ENCODE peak calls at places on chromosomes 4 and X, in nine cellular contexts. E is natural killer cell; S is stimulated activated effector memory CD8-positive, alpha-beta T cell treated with anti-CD3 and anti-CD28 coated beads, Interleukin-12 subunit alpha, Interleukin-12 subunit beta, amount 100 ng/mL, for 72 hours; D is right lobe of liver; K is HepG2; G is left colon; H is central memory CD8-positive, alpha-beta T cell; I is Right ventricle myocardium superior; A is left lung. Z is an unnamed sample.
A peak's percentile ranks its signal among the peaks of the same experiment; 100 is the strongest.

GRCh38 chr4:76074468-76074867 is at the start of gene ART3:
- ATAC-seq in E (no peak), K (no peak), A (no peak), I (peak; percentile 91), S (no peak), G (no peak), H (no peak), D (no peak), Z (no peak)

GRCh38 chr4:17787315-17787714 is 5.9 kb upstream of the FAM184B start:
- ATAC-seq in E (no peak), A (no peak), D (no peak), G (no peak), K (no peak), I (no peak), H (no peak), S (no peak), Z (no peak)

GRCh38 chr4:129394635-129395034 is 298.7 kb downstream of the C4orf33 start:
- ATAC-seq in A (no peak), G (no peak), I (no peak), H (no peak), D (no peak), K (no peak), S (no peak), E (no peak), Z (no peak)

GRCh38 chr4:57329279-57329678 is 219.1 kb upstream of the IGFBP7 start:
- ATAC-seq in G (no peak), E (no peak), I (peak; percentile 82), K (no peak), H (no peak), D (no peak), S (no peak), A (no peak), Z (no peak)

GRCh38 chr4:151781026-151781425 is 20.2 kb upstream of the GATB start:
- ATAC-seq in K (no peak), D (no peak), E (peak; percentile 12), A (no peak), S (no peak), H (no peak), G (no peak), I (peak; percentile 93), Z (no peak)

GRCh38 chr4:100935090-100935489 is 412.2 kb downstream of the PPP3CA start:
- ATAC-seq in H (no peak), S (peak; percentile 40), K (no peak), D (peak; percentile 77), E (no peak), I (no peak), G (peak; percentile 53), A (no peak), Z (peak; percentile 52)

GRCh38 chr4:25448379-25449109 is 71.5 kb downstream of the ANAPC4 start:
- ATAC-seq in A (peak; percentile 26), K (no peak), I (no peak), G (no peak), S (peak; percentile 39), E (no peak), H (no peak), D (no peak), Z (no peak)

GRCh38 chr4:127856485-127857447 is 23.9 kb upstream of the PLK4 start:
- ATAC-seq in D (no peak), I (no peak), S (no peak), E (no peak), A (peak; percentile 73), H (no peak), K (peak; percentile 33), G (no peak), Z (peak; percentile 96)

GRCh38 chr4:98642991-98643426 is 15.4 kb downstream of the TSPAN5 start:
- ATAC-seq in A (peak; percentile 95), E (no peak), H (no peak), I (no peak), K (peak; percentile 77), S (peak; percentile 95), G (peak; percentile 96), D (peak; percentile 99), Z (peak; percentile 98)

GRCh38 chrX:14228611-14229010 is 198.9 kb upstream of the GEMIN8 start:
- ATAC-seq in K (no peak), S (no peak), A (no peak), G (no peak), E (no peak), H (no peak), D (no peak), I (no peak), Z (no peak)

GRCh38 chrX:40169193-40170086 is 71.7 kb upstream of the BCOR start:
- ATAC-seq in H (peak; percentile 73), D (peak; percentile 8), G (peak; percentile 31), E (peak; percentile 82), I (no peak), K (peak; percentile 59), S (peak; percentile 79), A (peak; percentile 16), Z (peak; percentile 60)

GRCh38 chr4:42347076-42347475 is 50.2 kb upstream of the SHISA3 start:
- ATAC-seq in H (no peak), E (no peak), G (no peak), S (peak; percentile 11), D (no peak), A (no peak), K (no peak), I (peak; percentile 44), Z (no peak)

GRCh38 chr4:185142563-185142910 is 529 bp upstream of the SLC25A4 start:
- ATAC-seq in H (peak; percentile 27), I (peak; percentile 26), D (peak; percentile 53), A (peak; percentile 39), G (peak; percentile 63), E (peak; percentile 10), S (peak; percentile 23), K (no peak), Z (no peak)

GRCh38 chr4:120923201-120923522 is 636 bp upstream of the PRDM5 start:
- ATAC-seq in D (no peak), A (no peak), E (no peak), G (no peak), I (no peak), S (no peak), K (no peak), H (no peak), Z (no peak)

GRCh38 chr4:83389037-83389755 is 54.5 kb upstream of the HPSE start:
- ATAC-seq in G (no peak), E (no peak), D (no peak), H (no peak), A (no peak), S (no peak), I (peak; percentile 80), K (no peak), Z (no peak)

GRCh38 chrX:101164766-101165590 is 54.6 kb upstream of the DRP2 start:
- ATAC-seq in H (no peak), A (no peak), E (no peak), K (no peak), I (no peak), G (no peak), D (no peak), S (no peak), Z (no peak)

GRCh38 chr4:164358400-164358799 is 395.5 kb upstream of the SMIM31 start:
- ATAC-seq in A (no peak), K (no peak), I (no peak), G (no peak), E (no peak), S (no peak), H (no peak), D (no peak), Z (no peak)

GRCh38 chr4:151670843-151671242 is 90.0 kb downstream of the GATB start:
- ATAC-seq in A (no peak), K (no peak), S (no peak), E (no peak), D (no peak), G (no peak), H (no peak), I (no peak), Z (no peak)

GRCh38 chrX:74546984-74547383 is 67.4 kb downstream of the RLIM start:
- ATAC-seq in K (no peak), G (no peak), I (no peak), A (no peak), D (no peak), E (no peak), S (no peak), H (no peak), Z (no peak)

GRCh38 chr4:181319629-181320028 is 923.6 kb upstream of the TENM3 start:
- ATAC-seq in H (no peak), K (no peak), E (no peak), I (peak; percentile 77), S (no peak), G (no peak), D (no peak), A (no peak), Z (no peak)

GRCh38 chr4:146243141-146243882 is 29.0 kb downstream of the REELD1 start:
- ATAC-seq in H (peak; percentile 49), E (peak; percentile 48), K (peak; percentile 49), G (no peak), I (no peak), D (peak; percentile 23), A (no peak), S (peak; percentile 84), Z (no peak)

GRCh38 chr4:17544831-17545234 is 29.9 kb downstream of the CLRN2 start:
- ATAC-seq in K (peak; percentile 23), E (no peak), G (peak; percentile 65), H (no peak), A (no peak), I (no peak), D (peak; percentile 22), S (no peak), Z (no peak)

GRCh38 chr4:55920571-55920970 is 28.2 kb upstream of the CEP135 start:
- ATAC-seq in S (no peak), H (no peak), A (peak; percentile 65), I (peak; percentile 53), E (no peak), K (no peak), G (no peak), D (peak; percentile 37), Z (no peak)

GRCh38 chr4:185304944-185305690 is 90.6 kb downstream of the LRP2BP start:
- ATAC-seq in A (peak; percentile 56), K (peak; percentile 75), S (peak; percentile 65), E (no peak), I (peak; percentile 51), D (peak; percentile 23), H (no peak), G (peak; percentile 10), Z (no peak)

GRCh38 chr4:36039031-36039430 is 205.3 kb downstream of the ARAP2 start:
- ATAC-seq in D (no peak), E (no peak), G (peak; percentile 55), S (no peak), I (no peak), A (no peak), H (no peak), K (no peak), Z (no peak)

GRCh38 chr4:183249854-183250253 is 70.2 kb downstream of the CLDN22 start:
- ATAC-seq in K (peak; percentile 64), G (peak; percentile 69), E (no peak), I (peak; percentile 71), D (peak; percentile 83), A (peak; percentile 80), H (no peak), S (peak; percentile 51), Z (peak; percentile 61)

GRCh38 chr4:113300384-113301011 is 251.0 kb downstream of the ANK2 start:
- ATAC-seq in K (no peak), E (no peak), S (peak; percentile 94), I (peak; percentile 95), A (peak; percentile 97), D (no peak), G (no peak), H (no peak), Z (peak; percentile 83)

GRCh38 chr4:102172341-102172740 is 172.9 kb downstream of the SLC39A8 start:
- ATAC-seq in E (no peak), D (no peak), G (no peak), I (no peak), A (no peak), K (no peak), S (no peak), H (no peak), Z (no peak)

GRCh38 chrX:69133561-69134542 is 31.4 kb downstream of the PJA1 start:
- ATAC-seq in G (peak; percentile 56), K (peak; percentile 97), A (peak; percentile 65), H (no peak), S (no peak), E (no peak), D (peak; percentile 88), I (peak; percentile 56), Z (peak; percentile 67)

GRCh38 chrX:40459576-40460158 is 121.1 kb upstream of the ATP6AP2 start:
- ATAC-seq in H (no peak), A (no peak), G (no peak), K (no peak), D (no peak), I (no peak), S (no peak), E (no peak), Z (no peak)

GRCh38 chr4:41013746-41014145 is 200.6 kb downstream of the APBB2 start:
- ATAC-seq in H (no peak), D (no peak), K (no peak), E (no peak), G (no peak), S (no peak), I (peak; percentile 38), A (no peak), Z (no peak)

Z was measured in esophagus mucosa.